ENCODE peak calls at places on chromosome 3, in eight cellular contexts. One of them, this sample, is unnamed.

GRCh38 chr3:5069627-5070026 is 52.5 kb upstream of the ARL8B start:
- DNase-seq in iPS-NIHi11: no peak
- DNase-seq in GM12891: no peak
- DNase-seq in mucosa of descending colon: no peak
- DNase-seq in OCI-M1: no peak
- DNase-seq in HEK293T: no peak
- DNase-seq in NCI-H1417: no peak
- DNase-seq in AG09319: no peak
- DNase-seq in this sample: no peak

GRCh38 chr3:105449393-105449792 is 82.7 kb downstream of the ALCAM start:
- DNase-seq in iPS-NIHi11: no peak
- DNase-seq in GM12891: no peak
- DNase-seq in mucosa of descending colon: no peak
- DNase-seq in OCI-M1: no peak
- DNase-seq in HEK293T: no peak
- DNase-seq in NCI-H1417: no peak
- DNase-seq in AG09319: no peak
- DNase-seq in this sample: no peak

GRCh38 chr3:120652896-120653545 is 29.0 kb downstream of the HGD start:
- DNase-seq in iPS-NIHi11: no peak
- DNase-seq in GM12891: no peak
- DNase-seq in mucosa of descending colon: no peak
- DNase-seq in OCI-M1: no peak
- DNase-seq in HEK293T: no peak
- DNase-seq in NCI-H1417: no peak
- DNase-seq in AG09319: no peak
- DNase-seq in this sample: no peak

GRCh38 chr3:149087208-149087607 is 875 bp upstream of the HLTF start:
- DNase-seq in iPS-NIHi11: no peak
- DNase-seq in GM12891: no peak
- DNase-seq in mucosa of descending colon: peak; percentile 46
- DNase-seq in OCI-M1: no peak
- DNase-seq in HEK293T: no peak
- DNase-seq in NCI-H1417: peak; percentile 40
- DNase-seq in AG09319: no peak
- DNase-seq in this sample: no peak

GRCh38 chr3:65946438-65946837 is 92.3 kb downstream of the MAGI1 start:
- DNase-seq in iPS-NIHi11: no peak
- DNase-seq in GM12891: no peak
- DNase-seq in mucosa of descending colon: no peak
- DNase-seq in OCI-M1: no peak
- DNase-seq in HEK293T: no peak
- DNase-seq in NCI-H1417: no peak
- DNase-seq in AG09319: no peak
- DNase-seq in this sample: no peak

GRCh38 chr3:186626254-186626847 is 13.5 kb downstream of the AHSG start:
- DNase-seq in iPS-NIHi11: no peak
- DNase-seq in GM12891: no peak
- DNase-seq in mucosa of descending colon: no peak
- DNase-seq in OCI-M1: no peak
- DNase-seq in HEK293T: no peak
- DNase-seq in NCI-H1417: no peak
- DNase-seq in AG09319: no peak
- DNase-seq in this sample: no peak

GRCh38 chr3:197030379-197031314 is 1.0 kb upstream of the MELTF start:
- DNase-seq in iPS-NIHi11: no peak
- DNase-seq in GM12891: no peak
- DNase-seq in mucosa of descending colon: no peak
- DNase-seq in OCI-M1: no peak
- DNase-seq in HEK293T: no peak
- DNase-seq in NCI-H1417: no peak
- DNase-seq in AG09319: no peak
- DNase-seq in this sample: no peak

GRCh38 chr3:78908236-78908635 is 859.6 kb downstream of the ROBO1 start:
- DNase-seq in iPS-NIHi11: no peak
- DNase-seq in GM12891: no peak
- DNase-seq in mucosa of descending colon: no peak
- DNase-seq in OCI-M1: no peak
- DNase-seq in HEK293T: no peak
- DNase-seq in NCI-H1417: no peak
- DNase-seq in AG09319: no peak
- DNase-seq in this sample: no peak

GRCh38 chr3:47394867-47395266 is 14.0 kb downstream of the PTPN23 start:
- DNase-seq in iPS-NIHi11: no peak
- DNase-seq in GM12891: no peak
- DNase-seq in mucosa of descending colon: no peak
- DNase-seq in OCI-M1: no peak
- DNase-seq in HEK293T: no peak
- DNase-seq in NCI-H1417: no peak
- DNase-seq in AG09319: no peak
- DNase-seq in this sample: no peak

GRCh38 chr3:8518138-8518537 is 16.5 kb downstream of the LMCD1 start:
- DNase-seq in iPS-NIHi11: no peak
- DNase-seq in GM12891: no peak
- DNase-seq in mucosa of descending colon: no peak
- DNase-seq in OCI-M1: no peak
- DNase-seq in HEK293T: no peak
- DNase-seq in NCI-H1417: no peak
- DNase-seq in AG09319: no peak
- DNase-seq in this sample: no peak

GRCh38 chr3:46095307-46095706 is 68.0 kb upstream of the XCR1 start:
- DNase-seq in iPS-NIHi11: no peak
- DNase-seq in GM12891: no peak
- DNase-seq in mucosa of descending colon: no peak
- DNase-seq in OCI-M1: peak; percentile 71
- DNase-seq in HEK293T: no peak
- DNase-seq in NCI-H1417: no peak
- DNase-seq in AG09319: no peak
- DNase-seq in this sample: no peak

GRCh38 chr3:190709351-190709773 is 153.1 kb downstream of the GMNC start:
- DNase-seq in iPS-NIHi11: peak; percentile 30
- DNase-seq in GM12891: no peak
- DNase-seq in mucosa of descending colon: no peak
- DNase-seq in OCI-M1: no peak
- DNase-seq in HEK293T: no peak
- DNase-seq in NCI-H1417: no peak
- DNase-seq in AG09319: no peak
- DNase-seq in this sample: no peak

GRCh38 chr3:95607926-95608325 is 1206.5 kb upstream of the EPHA6 start:
- DNase-seq in iPS-NIHi11: no peak
- DNase-seq in GM12891: no peak
- DNase-seq in mucosa of descending colon: no peak
- DNase-seq in OCI-M1: no peak
- DNase-seq in HEK293T: no peak
- DNase-seq in NCI-H1417: no peak
- DNase-seq in AG09319: no peak
- DNase-seq in this sample: no peak

GRCh38 chr3:126103121-126104027 is 19.4 kb upstream of the SLC41A3 start:
- DNase-seq in iPS-NIHi11: peak; percentile 75
- DNase-seq in GM12891: no peak
- DNase-seq in mucosa of descending colon: no peak
- DNase-seq in OCI-M1: no peak
- DNase-seq in HEK293T: no peak
- DNase-seq in NCI-H1417: no peak
- DNase-seq in AG09319: no peak
- DNase-seq in this sample: no peak

GRCh38 chr3:150235799-150236198 is 172.3 kb upstream of the TSC22D2 start:
- DNase-seq in iPS-NIHi11: no peak
- DNase-seq in GM12891: no peak
- DNase-seq in mucosa of descending colon: no peak
- DNase-seq in OCI-M1: no peak
- DNase-seq in HEK293T: no peak
- DNase-seq in NCI-H1417: no peak
- DNase-seq in AG09319: no peak
- DNase-seq in this sample: no peak

GRCh38 chr3:56753206-56753605 is 48.5 kb downstream of the ARHGEF3 start:
- DNase-seq in iPS-NIHi11: no peak
- DNase-seq in GM12891: peak; percentile 29
- DNase-seq in mucosa of descending colon: no peak
- DNase-seq in OCI-M1: no peak
- DNase-seq in HEK293T: no peak
- DNase-seq in NCI-H1417: no peak
- DNase-seq in AG09319: no peak
- DNase-seq in this sample: no peak